ENCODE peak calls at places on chromosomes 4 and X, in five cellular contexts. N, C, H, U and G are unnamed samples.

GRCh38 chr4:184282895-184283654 is 65.4 kb upstream of the ENPP6 start:
- DNase-seq in N (no peak), C (no peak), U (peak), H (no peak), G (no peak)

GRCh38 chrX:71144651-71145050 is at the start of gene NLGN3:
- DNase-seq in U (no peak), C (no peak), H (no peak), N (no peak), G (no peak)

GRCh38 chr4:168162604-168163003 is 70.3 kb downstream of the ANXA10 start:
- DNase-seq in H (peak), C (no peak), U (no peak), N (no peak), G (no peak)

GRCh38 chr4:70991596-70991995 is 1.9 kb upstream of the DCK start:
- DNase-seq in N (no peak), H (no peak), C (no peak), U (no peak), G (no peak)

GRCh38 chr4:140098481-140099132 is 55.4 kb downstream of the MAML3 start:
- DNase-seq in N (no peak), H (peak), C (no peak), U (peak), G (no peak)

GRCh38 chr4:81504685-81505598 is 33.2 kb upstream of the RASGEF1B start:
- DNase-seq in N (no peak), U (no peak), C (peak), H (no peak), G (no peak)

GRCh38 chrX:31679861-31680260 is 608.0 kb upstream of the FTHL17 start:
- DNase-seq in H (no peak), N (no peak), U (no peak), C (no peak), G (no peak)

GRCh38 chr4:38050560-38051350 is 90.6 kb downstream of the PTTG2 start:
- DNase-seq in H (no peak), U (no peak), N (no peak), C (no peak), G (no peak)